ENCODE peak calls at places on chromosomes 7 and 10, in four cellular contexts. A is transverse colon; D is effector memory CD8-positive, alpha-beta T cell; T is mucosa of descending colon. G is an unnamed sample.
A peak's percentile ranks its signal among the peaks of the same experiment; 100 is the strongest.

GRCh38 chr7:119943932-119944600 is 328.9 kb upstream of the KCND2 start:
- DNase-seq in D (no peak), T (no peak), A (no peak), G (no peak)

GRCh38 chr7:87858427-87859100 is 17.6 kb downstream of the SLC25A40 start:
- DNase-seq in D (no peak), A (no peak), T (no peak), G (no peak)

GRCh38 chr7:78691584-78691983 is 761.9 kb downstream of the MAGI2 start:
- DNase-seq in T (no peak), D (no peak), A (no peak), G (no peak)

GRCh38 chr7:24769014-24769830 is 12.0 kb upstream of the GSDME start:
- DNase-seq in D (no peak), A (no peak), T (no peak), G (no peak)

GRCh38 chr7:153381275-153382119 is 621.9 kb downstream of the ACTR3B start:
- DNase-seq in T (peak; percentile 12), D (no peak), A (peak; percentile 21), G (peak; percentile 64)

GRCh38 chr7:13577566-13578145 is 411.8 kb downstream of the ETV1 start:
- DNase-seq in T (no peak), D (no peak), A (no peak), G (no peak)

GRCh38 chr7:140364819-140365218 is 33.5 kb downstream of the SLC37A3 start:
- DNase-seq in T (peak; percentile 40), D (no peak), A (no peak), G (no peak)

GRCh38 chr10:62614389-62615157 is 189.9 kb upstream of the ADO start:
- DNase-seq in D (no peak), A (no peak), T (no peak), G (no peak)

GRCh38 chr7:92872701-92873100 is 36.3 kb upstream of the CDK6 start:
- DNase-seq in D (no peak), A (no peak), T (no peak), G (no peak)

GRCh38 chr10:29634764-29635625 is at the start of gene SVIL:
- DNase-seq in D (no peak), A (peak; percentile 75), T (peak; percentile 67), G (peak; percentile 87)

GRCh38 chr10:98878418-98878817 is 357.2 kb downstream of the HPSE2 start:
- DNase-seq in T (no peak), D (no peak), A (no peak), G (no peak)

GRCh38 chr10:52762088-52762487 is 10.5 kb downstream of the MBL2 start:
- DNase-seq in D (no peak), T (no peak), A (no peak), G (no peak)

GRCh38 chr7:21059069-21059468 is 272.4 kb upstream of the SP8 start:
- DNase-seq in A (no peak), T (no peak), D (no peak), G (no peak)

GRCh38 chr7:25821225-25821624 is 330.8 kb upstream of the NFE2L3 start:
- DNase-seq in A (no peak), T (no peak), D (no peak), G (no peak)

GRCh38 chr10:13717936-13718772 is 131.4 kb downstream of the PRPF18 start:
- DNase-seq in D (no peak), A (peak; percentile 69), T (peak; percentile 72), G (peak; percentile 90)

GRCh38 chr10:72088879-72089585 is 681 bp upstream of the SPOCK2 start:
- DNase-seq in D (peak; percentile 40), A (no peak), T (no peak), G (no peak)

GRCh38 chr10:93913706-93914105 is 19.9 kb downstream of the SLC35G1 start:
- DNase-seq in T (no peak), D (no peak), A (no peak), G (no peak)

GRCh38 chr10:4763960-4764428 is 62.0 kb upstream of the AKR1E2 start:
- DNase-seq in D (no peak), A (no peak), T (no peak), G (no peak)

GRCh38 chr10:85280014-85280413 is 951.6 kb downstream of the CCSER2 start:
- DNase-seq in A (no peak), D (no peak), T (peak; percentile 13), G (peak; percentile 83)

GRCh38 chr7:110881731-110882130 is 209.2 kb upstream of the LRRN3 start:
- DNase-seq in T (no peak), A (no peak), D (no peak), G (no peak)

GRCh38 chr10:114259825-114260224 is 20.8 kb downstream of the VWA2 start:
- DNase-seq in T (no peak), D (no peak), A (no peak), G (no peak)

GRCh38 chr10:61000769-61001730 is 57.1 kb upstream of the RHOBTB1 start:
- DNase-seq in T (peak; percentile 51), D (no peak), A (peak; percentile 29), G (peak; percentile 11)

GRCh38 chr7:2118630-2119190 is 114.0 kb downstream of the MAD1L1 start:
- DNase-seq in A (no peak), D (no peak), T (no peak), G (no peak)

GRCh38 chr10:938954-939678 is 7.6 kb upstream of the LARP4B start:
- DNase-seq in A (no peak), D (no peak), T (no peak), G (no peak)

GRCh38 chr7:7829667-7830066 is 111.3 kb upstream of the RPA3 start:
- DNase-seq in A (no peak), T (no peak), D (no peak), G (no peak)

GRCh38 chr7:158758563-158759244 is 54.1 kb upstream of the NCAPG2 start:
- DNase-seq in D (no peak), T (no peak), A (no peak), G (no peak)

GRCh38 chr10:100654835-100655759 is 90.3 kb upstream of the PAX2 start:
- DNase-seq in D (no peak), T (no peak), A (no peak), G (no peak)

GRCh38 chr10:27490807-27491206 is 13.3 kb upstream of the RAB18 start:
- DNase-seq in T (no peak), A (no peak), D (no peak), G (no peak)

GRCh38 chr7:113878394-113878992 is 40.3 kb downstream of the PPP1R3A start:
- DNase-seq in T (no peak), A (no peak), D (no peak), G (no peak)

GRCh38 chr7:116984917-116985316 is 31.6 kb downstream of the ST7 start:
- DNase-seq in A (no peak), T (no peak), D (no peak), G (no peak)

GRCh38 chr7:36036590-36036989 is 116.5 kb upstream of the EEPD1 start:
- DNase-seq in A (no peak), T (no peak), D (no peak), G (no peak)

GRCh38 chr10:35726850-35727249 is 84.8 kb upstream of the FZD8 start:
- DNase-seq in A (no peak), T (no peak), D (no peak), G (no peak)

GRCh38 chr7:142139597-142140501 is 28.3 kb downstream of the MGAM2 start:
- DNase-seq in A (no peak), D (no peak), T (no peak), G (no peak)

GRCh38 chr10:29908977-29909376 is 150.4 kb downstream of the JCAD start:
- DNase-seq in T (no peak), A (no peak), D (no peak), G (no peak)

GRCh38 chr7:5701085-5701914 is 80.2 kb downstream of the RNF216 start:
- DNase-seq in T (no peak), A (no peak), D (peak; percentile 19), G (no peak)